ENCODE peak calls at places on chromosomes 13 and 19, in seven cellular contexts. X is Karpas-422, H is stomach, O is cardiac muscle cell, K is heart left ventricle, F is left ventricle myocardium inferior, Z is fibroblast of lung. B is an unnamed sample.
A peak's percentile ranks its signal among the peaks of the same experiment; 100 is the strongest.

GRCh38 chr13:57601536-57601935 is 30.0 kb upstream of the PCDH17 start:
- DNase-seq in X (no peak), H (no peak), O (no peak), K (no peak), F (no peak), Z (no peak), B (no peak)

GRCh38 chr19:18479964-18480723 is 41.7 kb downstream of the ELL start:
- DNase-seq in X (no peak), H (peak; percentile 49), O (peak; percentile 80), K (peak; percentile 61), F (peak; percentile 70), Z (peak; percentile 62), B (peak; percentile 38)

GRCh38 chr19:12721656-12722565 is 1.8 kb downstream of the TNPO2 start:
- DNase-seq in X (peak; percentile 85), H (peak; percentile 69), O (peak; percentile 87), K (peak; percentile 76), F (peak; percentile 66), Z (peak; percentile 80), B (peak; percentile 68)

GRCh38 chr19:51136891-51137551 is 5.1 kb upstream of the SIGLEC7 start:
- DNase-seq in X (no peak), H (no peak), O (peak; percentile 55), K (peak; percentile 39), F (no peak), Z (no peak), B (no peak)

GRCh38 chr13:79802389-79803140 is 321.6 kb downstream of the NDFIP2 start:
- DNase-seq in X (no peak), H (no peak), O (no peak), K (no peak), F (no peak), Z (no peak), B (no peak)

GRCh38 chr13:45737571-45738002 is 35.5 kb downstream of the CBY2 start:
- DNase-seq in X (peak; percentile 57), H (no peak), O (no peak), K (no peak), F (no peak), Z (no peak), B (no peak)

GRCh38 chr13:67147257-67148218 is 82.6 kb downstream of the PCDH9 start:
- DNase-seq in X (no peak), H (no peak), O (peak; percentile 79), K (peak; percentile 31), F (no peak), Z (peak; percentile 63), B (no peak)

GRCh38 chr13:74129500-74130144 is 4.6 kb downstream of the KLF12 start:
- DNase-seq in X (no peak), H (no peak), O (no peak), K (no peak), F (peak; percentile 21), Z (peak; percentile 67), B (no peak)

GRCh38 chr19:54364775-54365257 is at the start of gene LAIR1:
- DNase-seq in X (no peak), H (peak; percentile 31), O (peak; percentile 22), K (peak; percentile 23), F (no peak), Z (no peak), B (no peak)

GRCh38 chr19:18135712-18136584 is 17.0 kb upstream of the PIK3R2 start:
- DNase-seq in X (no peak), H (no peak), O (no peak), K (no peak), F (no peak), Z (no peak), B (no peak)

GRCh38 chr13:76512676-76513277 is 373.4 kb downstream of the KCTD12 start:
- DNase-seq in X (no peak), H (no peak), O (peak; percentile 76), K (no peak), F (no peak), Z (peak; percentile 97), B (no peak)

GRCh38 chr19:6423499-6424189 is 967 bp downstream of the KHSRP start:
- DNase-seq in X (peak; percentile 56), H (no peak), O (peak; percentile 57), K (peak; percentile 36), F (no peak), Z (peak; percentile 37), B (peak; percentile 59)

GRCh38 chr13:103556681-103557080 is 490.5 kb upstream of the SLC10A2 start:
- DNase-seq in X (no peak), H (no peak), O (no peak), K (no peak), F (no peak), Z (no peak), B (no peak)

GRCh38 chr13:66665991-66666390 is 564.1 kb downstream of the PCDH9 start:
- DNase-seq in X (no peak), H (no peak), O (peak; percentile 68), K (no peak), F (peak; percentile 13), Z (peak; percentile 77), B (peak; percentile 74)

GRCh38 chr13:28505543-28506135 is 10.7 kb upstream of the FLT1 start:
- DNase-seq in X (no peak), H (no peak), O (no peak), K (no peak), F (no peak), Z (no peak), B (no peak)
- H3K27me3 ChIP-seq in X (no peaks in the 10 kb centered on the region), H (no peaks in the 10 kb centered on the region), O (no peaks in the 10 kb centered on the region), K (no peaks in the 10 kb centered on the region), F (peaks cover 9% of the 10 kb centered on the region), Z (no peaks in the 10 kb centered on the region), B (no peaks in the 10 kb centered on the region)

GRCh38 chr19:1456121-1456900 is 6.4 kb downstream of the APC2 start:
- DNase-seq in X (no peak), H (no peak), O (no peak), K (no peak), F (no peak), Z (no peak), B (no peak)
- H3K27me3 ChIP-seq in X (no peaks in the 10 kb centered on the region), H (peaks cover 33% of the 10 kb centered on the region), O (peaks cover 82% of the 10 kb centered on the region), K (peaks cover 40% of the 10 kb centered on the region), F (peaks cover 73% of the 10 kb centered on the region), Z (peaks cover 38% of the 10 kb centered on the region), B (peaks cover 16% of the 10 kb centered on the region)

GRCh38 chr19:10095948-10096614 is 6.4 kb downstream of the ANGPTL6 start:
- DNase-seq in X (peak; percentile 97), H (peak; percentile 94), O (peak; percentile 95), K (peak; percentile 90), F (peak; percentile 86), Z (peak; percentile 89), B (peak; percentile 89)
- H3K27me3 ChIP-seq in X (no peaks in the 10 kb centered on the region), H (no peaks in the 10 kb centered on the region), O (peaks cover 11% of the 10 kb centered on the region), K (no peaks in the 10 kb centered on the region), F (peaks cover 5% of the 10 kb centered on the region), Z (no peaks in the 10 kb centered on the region), B (no peaks in the 10 kb centered on the region)

GRCh38 chr13:111951982-111952565 is 114.9 kb upstream of the SOX1 start:
- DNase-seq in X (no peak), H (peak; percentile 14), O (no peak), K (no peak), F (no peak), Z (no peak), B (no peak)
- H3K27me3 ChIP-seq in X (no peaks in the 10 kb centered on the region), H (no peaks in the 10 kb centered on the region), O (peaks cover 24% of the 10 kb centered on the region), K (peaks cover 9% of the 10 kb centered on the region), F (peaks cover 92% of the 10 kb centered on the region), Z (no peaks in the 10 kb centered on the region), B (no peaks in the 10 kb centered on the region)

DNA sequence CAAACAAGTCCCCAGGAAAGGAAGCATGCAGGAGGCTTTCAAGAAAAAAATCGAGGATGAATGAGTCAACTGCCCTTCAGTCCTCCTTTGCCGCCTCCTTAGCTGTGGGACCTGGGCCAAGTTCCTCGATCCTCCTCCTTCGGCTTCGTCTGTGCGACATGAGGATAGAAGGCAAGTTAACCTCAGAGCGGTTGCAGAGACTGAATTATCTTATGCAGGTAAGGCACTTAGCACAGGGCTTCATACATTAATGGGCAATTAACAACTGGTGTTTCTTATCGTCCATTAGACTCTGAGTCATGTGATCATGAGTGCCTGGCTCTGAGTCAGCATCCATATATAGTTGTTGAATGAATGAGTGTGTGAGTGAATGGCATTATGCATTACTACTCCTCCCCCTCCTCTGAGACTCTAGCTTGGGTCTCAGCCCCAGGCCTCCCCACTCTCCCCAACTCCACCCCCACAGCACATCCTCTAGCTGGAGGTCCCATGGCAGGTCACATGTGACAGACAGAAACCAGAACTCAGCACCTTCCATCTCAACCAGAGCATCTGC is 1.6 kb upstream of the TTC9B start:
- DNase-seq in X (no peak), H (no peak), O (peak; percentile 69), K (no peak), F (no peak), Z (peak; percentile 53), B (no peak)
- H3K27me3 ChIP-seq in X (no peaks in the 10 kb centered on the region), H (peaks cover 18% of the 10 kb centered on the region), O (peaks cover 73% of the 10 kb centered on the region), K (peaks cover 42% of the 10 kb centered on the region), F (peaks cover 85% of the 10 kb centered on the region), Z (peaks cover 16% of the 10 kb centered on the region), B (no peaks in the 10 kb centered on the region)

GRCh38 chr13:53200075-53200474 is 171.5 kb downstream of the OLFM4 start:
- DNase-seq in X (no peak), H (no peak), O (no peak), K (no peak), F (no peak), Z (no peak), B (no peak)

GRCh38 chr13:53198699-53199098 is 170.1 kb downstream of the OLFM4 start:
- DNase-seq in X (no peak), H (no peak), O (no peak), K (no peak), F (no peak), Z (no peak), B (no peak)

GRCh38 chr13:53198017-53198416 is 169.4 kb downstream of the OLFM4 start:
- DNase-seq in X (peak; percentile 49), H (no peak), O (no peak), K (no peak), F (no peak), Z (no peak), B (no peak)

GRCh38 chr13:53201454-53202225 is 173.0 kb downstream of the OLFM4 start:
- DNase-seq in X (no peak), H (no peak), O (peak; percentile 7), K (no peak), F (peak; percentile 14), Z (no peak), B (peak; percentile 70)

GRCh38 chr13:53200498-53201453 is 172.2 kb downstream of the OLFM4 start:
- DNase-seq in X (no peak), H (peak; percentile 33), O (peak; percentile 58), K (peak; percentile 23), F (peak; percentile 23), Z (peak; percentile 2), B (peak; percentile 85)
- H3K27me3 ChIP-seq in X (no peaks in the 10 kb centered on the region), H (peaks cover 9% of the 10 kb centered on the region), O (peaks cover 13% of the 10 kb centered on the region), K (peaks cover 37% of the 10 kb centered on the region), F (peaks cover 73% of the 10 kb centered on the region), Z (no peaks in the 10 kb centered on the region), B (no peaks in the 10 kb centered on the region)

GRCh38 chr19:42175952-42176648 is 41.4 kb downstream of the DEDD2 start:
- DNase-seq in X (peak; percentile 51), H (no peak), O (peak; percentile 35), K (no peak), F (no peak), Z (peak; percentile 19), B (no peak)

GRCh38 chr19:42176649-42176989 is 40.9 kb downstream of the DEDD2 start:
- DNase-seq in X (no peak), H (peak; percentile 31), O (no peak), K (no peak), F (no peak), Z (no peak), B (no peak)

GRCh38 chr19:42177686-42178019 is 39.8 kb downstream of the DEDD2 start:
- DNase-seq in X (no peak), H (no peak), O (no peak), K (no peak), F (no peak), Z (no peak), B (no peak)

GRCh38 chr19:42175335-42175734 is 42.1 kb downstream of the DEDD2 start:
- DNase-seq in X (no peak), H (no peak), O (no peak), K (no peak), F (no peak), Z (no peak), B (no peak)

GRCh38 chr19:42176990-42177685 is 40.3 kb downstream of the DEDD2 start:
- DNase-seq in X (peak; percentile 94), H (peak; percentile 71), O (peak; percentile 80), K (peak; percentile 71), F (peak; percentile 66), Z (peak; percentile 69), B (peak; percentile 60)
- H3K27me3 ChIP-seq in X (no peaks in the 10 kb centered on the region), H (peaks cover 5% of the 10 kb centered on the region), O (peaks cover 98% of the 10 kb centered on the region), K (peaks cover 54% of the 10 kb centered on the region), F (peaks cover 95% of the 10 kb centered on the region), Z (peaks cover 62% of the 10 kb centered on the region), B (peaks cover 7% of the 10 kb centered on the region)

B was measured in thyroid gland.